ENCODE peak calls at places on chromosomes 2 and 18, in four cellular contexts. One of them, this sample, is unnamed.

GRCh38 chr2:172671506-172671905 is 64.1 kb upstream of the RAPGEF4 start:
- DNase-seq in MM.1S: no peak
- DNase-seq in fibroblast of lung: no peak
- DNase-seq in GM12878: no peak
- DNase-seq in this sample: no peak

GRCh38 chr18:36697905-36698304 is 130.9 kb downstream of the TPGS2 start:
- DNase-seq in MM.1S: no peak
- DNase-seq in fibroblast of lung: peak
- DNase-seq in GM12878: no peak
- DNase-seq in this sample: no peak

GRCh38 chr2:151638188-151638933 is 95.9 kb downstream of the NEB start:
- DNase-seq in MM.1S: peak
- DNase-seq in fibroblast of lung: peak
- DNase-seq in GM12878: peak
- DNase-seq in this sample: peak

GRCh38 chr2:217037330-217037729 is 177.5 kb upstream of the TNP1 start:
- DNase-seq in MM.1S: no peak
- DNase-seq in fibroblast of lung: no peak
- DNase-seq in GM12878: no peak
- DNase-seq in this sample: no peak

GRCh38 chr18:52715961-52716360 is 376.0 kb downstream of the DCC start:
- DNase-seq in MM.1S: no peak
- DNase-seq in fibroblast of lung: no peak
- DNase-seq in GM12878: no peak
- DNase-seq in this sample: no peak

GRCh38 chr2:26351375-26352090 is 4.9 kb upstream of the ADGRF3 start:
- DNase-seq in MM.1S: no peak
- DNase-seq in fibroblast of lung: no peak
- DNase-seq in GM12878: no peak
- DNase-seq in this sample: no peak

GRCh38 chr2:181742908-181743722 is 62.8 kb upstream of the NEUROD1 start:
- DNase-seq in MM.1S: peak
- DNase-seq in fibroblast of lung: peak
- DNase-seq in GM12878: peak
- DNase-seq in this sample: peak

GRCh38 chr2:206442854-206443734 is at the start of gene ADAM23:
- DNase-seq in MM.1S: peak
- DNase-seq in fibroblast of lung: peak
- DNase-seq in GM12878: no peak
- DNase-seq in this sample: peak

GRCh38 chr18:50977037-50977760 is 9.4 kb downstream of the ELAC1 start:
- DNase-seq in MM.1S: no peak
- DNase-seq in fibroblast of lung: no peak
- DNase-seq in GM12878: no peak
- DNase-seq in this sample: no peak

GRCh38 chr2:125004091-125004800 is 979.2 kb downstream of the CNTNAP5 start:
- DNase-seq in MM.1S: no peak
- DNase-seq in fibroblast of lung: peak
- DNase-seq in GM12878: no peak
- DNase-seq in this sample: no peak

GRCh38 chr18:71443726-71444480 is 1100.2 kb downstream of the CBLN2 start:
- DNase-seq in MM.1S: no peak
- DNase-seq in fibroblast of lung: peak
- DNase-seq in GM12878: no peak
- DNase-seq in this sample: no peak

GRCh38 chr2:161631855-161632391 is 7.7 kb downstream of the SLC4A10 start:
- DNase-seq in MM.1S: no peak
- DNase-seq in fibroblast of lung: no peak
- DNase-seq in GM12878: no peak
- DNase-seq in this sample: no peak

GRCh38 chr2:141766225-141766624 is 364.6 kb downstream of the LRP1B start:
- DNase-seq in MM.1S: peak
- DNase-seq in fibroblast of lung: no peak
- DNase-seq in GM12878: no peak
- DNase-seq in this sample: no peak

GRCh38 chr2:10912796-10913445 is 1.2 kb downstream of the KCNF1 start:
- DNase-seq in MM.1S: no peak
- DNase-seq in fibroblast of lung: no peak
- DNase-seq in GM12878: no peak
- DNase-seq in this sample: no peak
- TF ChIP-seq EZH2 in MM.1S: no peak
- TF ChIP-seq EZH2 in fibroblast of lung: no peak
- TF ChIP-seq EZH2 in GM12878: no peak
- TF ChIP-seq EZH2 in this sample: no peak

DNA sequence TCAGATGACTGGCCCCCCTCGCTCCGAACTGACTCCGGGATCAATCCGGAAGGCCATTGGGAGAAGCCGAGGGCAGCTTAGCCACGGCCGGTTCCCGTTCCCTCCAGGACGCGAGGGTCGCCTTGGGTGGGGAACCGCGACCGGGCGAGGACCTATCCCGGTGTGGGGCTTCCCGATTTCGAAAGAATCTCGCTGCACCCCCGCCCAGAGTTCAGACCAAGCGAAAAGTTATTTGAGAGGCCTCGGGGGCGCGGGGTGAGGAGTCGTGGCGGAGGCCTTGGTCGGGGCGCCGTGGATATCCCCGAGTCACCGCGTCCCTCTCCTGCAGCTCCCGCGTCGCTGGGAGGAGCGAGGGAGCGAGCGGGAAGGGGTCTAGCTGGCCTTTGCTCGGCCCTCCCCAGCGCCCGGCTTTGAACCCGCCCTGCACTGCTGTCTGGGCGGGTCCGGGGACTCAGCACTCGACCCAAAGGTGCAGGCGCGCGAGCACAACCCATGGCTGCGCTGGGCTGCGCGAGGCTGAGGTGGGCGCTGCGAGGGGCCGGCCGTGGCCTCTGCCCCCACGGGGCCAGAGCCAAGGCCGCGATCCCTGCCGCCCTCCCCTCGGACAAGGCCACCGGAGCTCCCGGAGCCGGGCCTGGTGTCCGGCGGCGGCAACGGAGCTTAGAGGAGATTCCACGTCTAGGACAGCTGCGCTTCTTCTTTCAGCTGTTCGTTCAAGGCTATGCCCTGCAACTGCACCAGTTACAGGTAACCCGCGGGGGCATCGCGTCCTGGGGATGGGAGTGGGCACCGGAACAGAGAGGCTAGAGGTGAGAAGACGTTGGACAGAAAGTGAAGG is at the start of gene CYP27A1:
- DNase-seq in MM.1S: no peak
- DNase-seq in fibroblast of lung: peak
- DNase-seq in GM12878: no peak
- DNase-seq in this sample: no peak
- TF ChIP-seq EZH2 in MM.1S: no peak
- TF ChIP-seq EZH2 in fibroblast of lung: no peak
- TF ChIP-seq EZH2 in GM12878: no peak
- TF ChIP-seq EZH2 in this sample: no peak

GRCh38 chr2:176089843-176090395 is 2.6 kb upstream of the HOXD13 start:
- DNase-seq in MM.1S: no peak
- DNase-seq in fibroblast of lung: no peak
- DNase-seq in GM12878: no peak
- DNase-seq in this sample: no peak

GRCh38 chr2:176088048-176088936 is 4.2 kb upstream of the HOXD13 start:
- DNase-seq in MM.1S: peak
- DNase-seq in fibroblast of lung: peak
- DNase-seq in GM12878: no peak
- DNase-seq in this sample: peak

GRCh38 chr2:176087330-176088047 is 3.7 kb upstream of the EVX2 start:
- DNase-seq in MM.1S: no peak
- DNase-seq in fibroblast of lung: no peak
- DNase-seq in GM12878: no peak
- DNase-seq in this sample: no peak

GRCh38 chr2:176090870-176091269 is 1.7 kb upstream of the HOXD13 start:
- DNase-seq in MM.1S: no peak
- DNase-seq in fibroblast of lung: no peak
- DNase-seq in GM12878: no peak
- DNase-seq in this sample: no peak

DNA sequence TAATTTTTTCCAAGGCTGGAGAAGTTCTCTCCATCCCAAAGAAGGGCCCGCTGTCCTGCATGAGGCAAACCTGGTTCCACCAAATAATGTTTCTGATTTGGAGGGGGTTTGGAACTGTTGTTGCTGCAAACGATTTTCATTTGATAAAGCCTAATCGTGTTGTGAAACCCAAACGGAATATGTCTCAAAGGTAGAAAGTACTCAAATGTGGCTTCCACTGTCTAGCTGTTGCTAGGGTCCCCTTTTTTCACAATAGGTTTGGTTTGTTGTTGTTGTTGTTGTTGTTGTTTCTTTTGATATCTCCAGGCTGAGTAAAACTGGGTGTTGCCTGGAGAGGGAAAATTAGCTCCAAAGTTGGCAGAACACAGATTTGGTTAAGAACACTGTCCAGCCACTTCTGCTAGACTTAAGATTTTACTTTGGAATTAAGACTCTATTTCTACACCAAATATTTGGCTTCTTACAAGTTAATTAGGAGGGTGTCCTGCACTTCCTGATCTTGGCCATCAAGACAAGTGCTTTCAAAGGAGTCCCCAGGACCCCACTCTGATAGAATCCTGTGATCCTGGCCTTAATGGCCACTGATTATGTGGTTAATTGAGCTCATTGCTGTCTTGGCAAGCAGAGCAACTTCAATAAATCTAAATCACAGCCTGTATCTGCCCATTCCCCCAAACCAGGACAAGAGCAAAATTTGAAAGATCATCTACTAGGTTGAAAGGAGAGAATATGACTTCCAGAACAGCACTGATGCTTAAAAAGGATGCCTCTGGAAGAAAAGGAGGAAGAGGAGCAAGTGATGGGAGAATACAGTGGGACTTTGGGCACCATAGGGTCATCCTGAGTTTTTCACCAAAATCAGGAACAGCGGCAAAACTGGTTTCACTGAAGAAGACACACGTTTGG is 3.3 kb upstream of the HOXD13 start:
- DNase-seq in MM.1S: no peak
- DNase-seq in fibroblast of lung: no peak
- DNase-seq in GM12878: no peak
- DNase-seq in this sample: no peak
- TF ChIP-seq EZH2 in MM.1S: no peak
- TF ChIP-seq EZH2 in fibroblast of lung: no peak
- TF ChIP-seq EZH2 in GM12878: no peak
- TF ChIP-seq EZH2 in this sample: no peak

DNA sequence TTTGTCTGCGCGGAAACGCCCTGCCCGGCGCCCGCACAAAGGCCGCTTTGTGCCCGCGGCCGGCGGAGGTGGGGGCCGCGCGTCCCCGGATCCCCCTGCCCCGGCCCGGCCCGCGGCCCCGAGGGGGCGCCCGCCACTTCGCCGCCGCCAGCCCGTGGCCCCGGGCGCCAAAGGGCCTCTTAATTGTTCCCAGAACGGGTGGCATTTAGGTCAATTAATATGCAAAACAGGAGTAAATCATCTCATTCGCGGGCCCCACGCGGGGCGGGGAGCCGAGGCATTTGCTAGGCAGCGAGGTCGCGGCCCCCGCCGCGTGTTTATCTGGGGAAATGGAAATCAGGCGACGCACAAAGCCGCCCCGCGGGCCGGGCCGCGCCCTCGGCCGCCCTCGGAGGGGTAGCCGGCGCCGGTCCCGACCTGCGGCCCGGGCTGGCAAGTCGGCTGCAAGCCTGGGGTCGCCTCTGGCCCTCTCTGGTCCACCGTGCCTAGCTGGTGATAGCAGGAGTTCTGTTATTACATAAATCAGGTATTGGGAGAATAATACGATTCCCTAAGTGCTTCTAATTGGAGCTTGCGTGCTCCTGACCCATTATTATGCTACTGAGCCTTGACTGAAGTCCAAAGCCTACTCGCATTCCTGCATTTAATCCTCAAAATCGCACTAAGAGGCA is 148.2 kb upstream of the GLI2 start:
- DNase-seq in MM.1S: no peak
- DNase-seq in fibroblast of lung: no peak
- DNase-seq in GM12878: no peak
- DNase-seq in this sample: no peak
- TF ChIP-seq EZH2 in MM.1S: no peak
- TF ChIP-seq EZH2 in fibroblast of lung: no peak
- TF ChIP-seq EZH2 in GM12878: no peak
- TF ChIP-seq EZH2 in this sample: peak

GRCh38 chr2:218998414-218999002 is 5.3 kb upstream of the CRYBA2 start:
- DNase-seq in MM.1S: no peak
- DNase-seq in fibroblast of lung: no peak
- DNase-seq in GM12878: no peak
- DNase-seq in this sample: no peak

GRCh38 chr2:218997730-218998129 is 4.5 kb upstream of the CRYBA2 start:
- DNase-seq in MM.1S: no peak
- DNase-seq in fibroblast of lung: no peak
- DNase-seq in GM12878: no peak
- DNase-seq in this sample: no peak

GRCh38 chr2:218995561-218995960 is 2.3 kb upstream of the CRYBA2 start:
- DNase-seq in MM.1S: no peak
- DNase-seq in fibroblast of lung: no peak
- DNase-seq in GM12878: no peak
- DNase-seq in this sample: no peak

GRCh38 chr2:218996937-218997336 is 3.7 kb upstream of the CRYBA2 start:
- DNase-seq in MM.1S: no peak
- DNase-seq in fibroblast of lung: no peak
- DNase-seq in GM12878: no peak
- DNase-seq in this sample: no peak

GRCh38 chr2:218995972-218996644 is 2.9 kb upstream of the CRYBA2 start:
- DNase-seq in MM.1S: peak
- DNase-seq in fibroblast of lung: peak
- DNase-seq in GM12878: no peak
- DNase-seq in this sample: peak
- TF ChIP-seq EZH2 in MM.1S: no peak
- TF ChIP-seq EZH2 in fibroblast of lung: peak
- TF ChIP-seq EZH2 in GM12878: peak
- TF ChIP-seq EZH2 in this sample: no peak

DNA sequence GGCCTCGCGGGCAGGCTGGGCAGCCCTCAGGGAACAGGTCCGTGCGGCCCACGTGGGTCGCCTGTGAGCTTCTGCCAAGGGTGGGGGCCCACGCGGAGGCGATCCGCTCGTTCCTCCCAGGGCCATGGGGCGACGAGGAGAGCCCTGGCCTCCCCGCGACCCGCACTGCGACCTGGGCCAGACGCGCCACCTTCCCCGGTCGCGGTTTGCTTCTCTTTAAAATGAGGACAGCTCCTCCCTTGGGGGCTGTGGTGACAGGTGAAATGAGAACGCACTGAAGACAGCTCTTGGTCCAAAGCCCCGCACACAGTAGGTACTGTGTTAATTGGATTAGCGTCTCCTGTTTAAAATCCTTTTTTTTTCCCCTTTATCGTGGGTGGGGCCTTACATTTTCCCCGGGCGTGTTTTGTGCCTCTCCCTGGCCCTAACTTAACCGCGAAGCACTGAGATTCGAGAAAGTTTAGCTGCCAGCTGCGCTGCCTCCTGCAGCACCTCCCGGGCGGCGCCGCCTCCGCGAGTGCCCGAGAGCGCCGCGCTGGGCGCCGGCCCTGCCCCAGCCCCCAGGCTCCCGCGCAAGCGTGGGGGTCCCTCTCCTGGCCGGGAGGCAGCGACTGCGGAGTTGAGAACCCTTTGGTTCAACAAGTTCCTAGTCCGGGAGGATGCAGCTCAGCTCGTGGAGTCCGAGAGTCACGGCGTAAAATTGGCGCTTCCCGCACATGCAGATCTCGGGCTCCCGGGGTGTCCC is 1.1 kb downstream of the HPCAL1 start:
- DNase-seq in MM.1S: peak
- DNase-seq in fibroblast of lung: peak
- DNase-seq in GM12878: no peak
- DNase-seq in this sample: peak
- TF ChIP-seq EZH2 in MM.1S: no peak
- TF ChIP-seq EZH2 in fibroblast of lung: no peak
- TF ChIP-seq EZH2 in GM12878: no peak
- TF ChIP-seq EZH2 in this sample: no peak

GRCh38 chr2:70901235-70902066 is 34.2 kb upstream of the ATP6V1B1 start:
- DNase-seq in MM.1S: no peak
- DNase-seq in fibroblast of lung: peak
- DNase-seq in GM12878: no peak
- DNase-seq in this sample: peak
- TF ChIP-seq EZH2 in MM.1S: no peak
- TF ChIP-seq EZH2 in fibroblast of lung: no peak
- TF ChIP-seq EZH2 in GM12878: no peak
- TF ChIP-seq EZH2 in this sample: no peak

This sample was measured in A673.